ENCODE peak calls at places on chromosomes 16 and 17, in four cellular contexts. A is WTC11, Y is K562, X is HepG2. T is an unnamed sample.

GRCh38 chr17:4583796-4584124 is 569 bp upstream of the SMTNL2 start:
- DNase-seq in Y (peak), A (peak), X (no peak), T (peak)

GRCh38 chr16:57029161-57030160 is 40.1 kb downstream of the NLRC5 start:
- DNase-seq in A (no peak), X (no peak), Y (no peak), T (no peak)

GRCh38 chr16:27169511-27170071 is 33.7 kb upstream of the KDM8 start:
- DNase-seq in Y (no peak), X (peak), A (no peak), T (no peak)

GRCh38 chr17:47898246-47898645 is 2.2 kb downstream of the SP2 start:
- DNase-seq in Y (no peak), X (no peak), A (no peak), T (no peak)

GRCh38 chr16:600781-601180 is 10.9 kb downstream of the RAB40C start:
- DNase-seq in A (no peak), X (peak), Y (no peak), T (no peak)

GRCh38 chr17:31740611-31741082 is 118.4 kb downstream of the COPRS start:
- DNase-seq in Y (no peak), A (no peak), X (no peak), T (no peak)

GRCh38 chr16:72481419-72481818 is 309.5 kb upstream of the PMFBP1 start:
- DNase-seq in A (no peak), Y (no peak), X (no peak), T (no peak)

GRCh38 chr17:6066183-6066948 is 3.8 kb upstream of the WSCD1 start:
- DNase-seq in Y (no peak), A (no peak), X (no peak), T (no peak)

GRCh38 chr17:82216301-82217119 is 3.9 kb upstream of the CCDC57 start:
- DNase-seq in A (no peak), X (peak), Y (no peak), T (no peak)

GRCh38 chr16:72285324-72285723 is 113.4 kb upstream of the PMFBP1 start:
- DNase-seq in A (peak), Y (no peak), X (no peak), T (no peak)

GRCh38 chr16:89442588-89442987 is 47.8 kb downstream of the ANKRD11 start:
- DNase-seq in Y (no peak), X (no peak), A (no peak), T (no peak)

GRCh38 chr16:79601092-79601977 is 798 bp upstream of the MAF start:
- DNase-seq in X (peak), A (peak), Y (no peak), T (no peak)
- TF ChIP-seq ELF4 in X (no peak), A (no peak), Y (no peak), T (no peak)

GRCh38 chr17:70080541-70081347 is 5.7 kb downstream of the KCNJ16 start:
- DNase-seq in A (no peak), Y (no peak), X (no peak), T (no peak)
- TF ChIP-seq ELF4 in A (no peak), Y (no peak), X (no peak), T (no peak)

DNA sequence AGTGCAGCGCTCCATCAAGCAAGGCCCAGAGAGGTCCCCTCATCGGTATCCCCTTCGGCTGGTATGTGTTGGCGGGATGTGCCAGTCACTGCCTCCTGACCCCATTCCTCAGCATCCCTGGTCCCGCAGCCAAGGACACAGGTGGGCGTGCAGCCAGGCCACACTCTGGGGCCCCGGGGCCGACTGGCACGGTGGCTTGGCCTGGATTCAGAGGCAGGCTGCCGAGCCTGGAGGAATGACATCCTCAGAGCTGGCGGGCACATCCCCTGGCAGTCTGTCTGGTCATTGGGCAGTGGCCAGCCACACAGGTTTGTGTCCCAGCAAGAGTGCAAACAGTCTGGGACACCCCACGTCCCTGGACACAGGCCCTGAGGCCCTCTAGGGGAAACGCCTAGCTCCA is 111.1 kb downstream of the SDK2 start:
- DNase-seq in X (no peak), Y (no peak), A (no peak), T (no peak)
- TF ChIP-seq ELF4 in X (no peak), Y (no peak), A (no peak), T (no peak)

GRCh38 chr16:17412221-17412620 is 58.5 kb downstream of the XYLT1 start:
- DNase-seq in X (no peak), Y (no peak), A (no peak), T (no peak)
- TF ChIP-seq ELF4 in X (no peak), Y (no peak), A (no peak), T (no peak)

GRCh38 chr17:49242813-49243212 is 12.2 kb upstream of the PHOSPHO1 start:
- DNase-seq in Y (no peak), A (no peak), X (no peak), T (no peak)

GRCh38 chr17:49241040-49241439 is 10.5 kb upstream of the PHOSPHO1 start:
- DNase-seq in X (no peak), Y (no peak), A (no peak), T (no peak)

GRCh38 chr17:49239963-49240362 is 9.4 kb upstream of the PHOSPHO1 start:
- DNase-seq in X (no peak), A (no peak), Y (no peak), T (no peak)

GRCh38 chr17:49240619-49241018 is 10.0 kb upstream of the PHOSPHO1 start:
- DNase-seq in A (no peak), X (no peak), Y (no peak), T (no peak)

DNA sequence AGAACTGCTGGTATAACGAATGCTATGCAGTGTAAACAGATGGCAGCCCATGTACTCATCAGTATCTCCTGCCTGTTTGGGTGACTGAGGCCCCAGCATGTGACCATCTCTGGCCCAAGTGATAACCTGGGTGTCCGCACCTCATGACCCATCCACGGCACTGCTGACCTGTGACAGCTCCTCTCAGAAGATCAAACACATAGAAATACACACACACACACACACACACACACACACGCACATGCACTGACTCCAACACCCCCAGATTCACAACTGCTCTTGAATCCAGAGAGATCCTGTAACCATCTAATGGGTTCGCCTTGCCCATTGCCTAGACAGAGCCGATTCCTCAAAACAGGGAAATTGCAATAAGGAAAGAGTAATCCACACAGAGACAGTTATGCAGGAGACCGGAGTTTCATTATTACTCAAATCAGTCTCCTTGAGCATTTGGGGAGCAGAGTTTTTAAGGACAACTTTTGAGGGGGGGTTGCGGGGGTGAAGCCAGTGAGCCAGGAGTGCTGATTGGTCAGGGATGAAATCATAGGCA is 11.3 kb upstream of the PHOSPHO1 start:
- DNase-seq in Y (peak), X (no peak), A (no peak), T (no peak)
- TF ChIP-seq ELF4 in Y (peak), X (no peak), A (no peak), T (no peak)

DNA sequence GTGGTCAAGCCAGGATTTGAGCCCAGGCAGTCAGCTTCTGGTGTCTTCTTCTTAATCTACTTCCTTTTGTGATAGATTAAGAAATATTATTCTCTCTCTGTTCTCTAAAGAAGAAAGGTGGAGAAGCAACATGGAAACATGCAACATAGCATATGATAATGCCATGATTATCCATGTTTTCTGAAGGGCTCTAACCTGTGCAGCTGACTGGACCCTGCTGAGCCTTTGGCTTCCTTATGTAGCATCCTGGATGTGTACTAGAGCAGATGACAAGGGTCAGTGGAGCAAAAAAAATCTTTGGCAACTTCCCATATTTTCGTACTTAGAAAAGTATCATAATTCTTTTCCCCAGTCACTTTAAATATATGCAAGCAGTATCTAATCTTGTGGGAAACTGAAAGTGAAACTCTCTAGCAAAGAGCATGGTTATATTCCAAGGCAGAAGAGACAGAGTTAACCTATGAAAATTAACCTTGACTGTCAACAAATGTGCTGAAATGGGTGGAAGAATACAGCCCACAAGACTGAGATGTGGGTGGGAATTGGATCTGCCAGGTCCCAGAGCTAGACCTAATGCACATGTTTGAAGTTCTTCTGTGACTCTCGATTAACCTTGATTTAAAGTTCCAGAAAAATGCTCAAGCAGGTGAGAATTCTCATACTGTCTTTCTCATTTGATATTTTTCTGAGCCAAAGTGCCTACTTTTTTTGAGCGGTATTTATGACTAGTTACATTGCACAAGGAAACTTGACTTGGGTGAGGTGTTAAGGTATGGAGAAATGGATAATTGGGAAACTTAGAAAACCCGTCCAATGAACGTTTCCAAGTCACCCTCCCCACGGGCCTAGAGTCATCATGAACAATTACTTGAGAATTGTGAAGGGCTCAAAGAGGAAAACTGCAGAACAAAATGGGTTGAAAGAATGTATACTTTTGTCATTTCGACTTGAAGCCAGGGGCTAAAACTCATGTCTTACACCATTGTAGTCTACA is 248.6 kb downstream of the FTO start:
- DNase-seq in Y (no peak), X (no peak), A (no peak), T (no peak)
- TF ChIP-seq ELF4 in Y (no peak), X (no peak), A (no peak), T (no peak)

GRCh38 chr17:73940511-73940910 is 263.0 kb upstream of the RPL38 start:
- DNase-seq in A (no peak), Y (no peak), X (no peak), T (no peak)

GRCh38 chr17:73936908-73937627 is 266.4 kb upstream of the RPL38 start:
- DNase-seq in X (peak), A (no peak), Y (no peak), T (no peak)

GRCh38 chr17:73941919-73942530 is 261.5 kb upstream of the RPL38 start:
- DNase-seq in X (no peak), A (no peak), Y (no peak), T (no peak)

GRCh38 chr17:73938706-73939105 is 264.8 kb upstream of the RPL38 start:
- DNase-seq in X (no peak), A (no peak), Y (no peak), T (no peak)

DNA sequence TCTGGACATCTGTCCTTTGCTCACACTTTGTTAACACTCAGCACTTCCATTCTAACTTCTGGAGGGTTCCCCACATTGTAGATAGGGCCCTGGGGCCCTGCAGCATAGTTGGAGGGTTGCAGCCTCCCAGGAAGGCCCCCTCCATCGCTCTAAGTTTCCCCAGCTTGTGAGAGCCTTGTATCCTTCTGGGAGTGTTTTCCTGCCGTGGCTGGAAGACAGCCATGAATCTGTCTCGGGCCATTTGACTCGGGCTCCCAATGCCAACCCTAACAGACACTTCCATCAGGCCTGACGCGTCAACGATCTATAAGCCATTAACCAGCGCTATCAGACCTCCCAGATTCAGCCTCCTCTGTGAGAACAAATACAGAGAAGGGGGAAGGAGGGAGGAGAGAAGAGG is 263.7 kb upstream of the RPL38 start:
- DNase-seq in Y (no peak), X (no peak), A (no peak), T (no peak)
- TF ChIP-seq ELF4 in Y (no peak), X (no peak), A (no peak), T (no peak)

DNA sequence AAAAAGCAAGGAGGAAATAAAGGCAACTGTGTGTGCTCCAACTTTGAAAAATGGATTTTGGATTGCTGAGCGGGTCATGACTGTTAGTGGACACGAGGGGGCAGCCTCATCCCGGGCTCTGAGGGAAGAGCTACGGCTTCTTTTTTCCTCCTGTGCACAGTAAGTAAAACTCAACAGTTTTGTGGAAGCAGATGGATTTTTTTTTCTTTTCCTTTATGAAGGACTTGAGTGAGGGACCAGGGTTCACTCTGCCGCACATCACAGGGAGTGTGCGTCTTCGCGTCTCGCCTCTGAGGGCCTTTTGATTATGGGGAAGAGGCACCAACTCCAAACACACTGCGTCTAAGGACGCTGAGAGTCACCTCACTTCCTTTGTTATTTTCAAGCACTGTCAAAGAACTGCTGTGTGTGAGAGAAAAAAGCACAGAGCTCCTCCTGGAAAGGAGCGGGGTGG is 80.3 kb upstream of the GOT2 start:
- DNase-seq in A (peak), X (peak), Y (peak), T (peak)
- TF ChIP-seq ELF4 in A (no peak), X (no peak), Y (no peak), T (no peak)

DNA sequence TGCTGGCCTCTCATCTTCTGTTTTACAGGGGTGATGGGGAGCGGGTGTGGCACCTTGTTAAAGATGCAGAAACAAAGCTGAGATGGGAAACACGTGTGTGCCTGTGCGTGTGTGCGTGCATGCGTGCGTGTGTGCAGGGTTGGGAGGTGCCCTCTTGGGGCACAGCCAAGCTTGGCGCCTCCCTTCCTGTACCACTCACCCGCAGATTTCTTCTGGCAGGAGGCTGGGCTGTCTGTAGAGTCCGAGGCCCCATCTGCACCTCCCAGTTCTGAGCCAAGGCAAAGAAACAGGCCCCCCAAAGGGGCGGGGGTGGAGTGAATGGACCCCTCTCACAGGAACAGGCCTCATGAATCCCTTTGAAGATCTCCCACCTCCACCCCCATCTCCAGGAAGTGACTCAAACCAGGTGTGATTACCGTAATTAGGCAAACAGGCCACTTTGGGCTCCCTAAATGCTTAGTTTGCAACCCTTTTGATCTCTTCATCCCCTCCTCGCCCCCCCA is 20.9 kb downstream of the TNS4 start:
- DNase-seq in A (no peak), Y (no peak), X (peak), T (no peak)
- TF ChIP-seq ELF4 in A (no peak), Y (no peak), X (no peak), T (no peak)

DNA sequence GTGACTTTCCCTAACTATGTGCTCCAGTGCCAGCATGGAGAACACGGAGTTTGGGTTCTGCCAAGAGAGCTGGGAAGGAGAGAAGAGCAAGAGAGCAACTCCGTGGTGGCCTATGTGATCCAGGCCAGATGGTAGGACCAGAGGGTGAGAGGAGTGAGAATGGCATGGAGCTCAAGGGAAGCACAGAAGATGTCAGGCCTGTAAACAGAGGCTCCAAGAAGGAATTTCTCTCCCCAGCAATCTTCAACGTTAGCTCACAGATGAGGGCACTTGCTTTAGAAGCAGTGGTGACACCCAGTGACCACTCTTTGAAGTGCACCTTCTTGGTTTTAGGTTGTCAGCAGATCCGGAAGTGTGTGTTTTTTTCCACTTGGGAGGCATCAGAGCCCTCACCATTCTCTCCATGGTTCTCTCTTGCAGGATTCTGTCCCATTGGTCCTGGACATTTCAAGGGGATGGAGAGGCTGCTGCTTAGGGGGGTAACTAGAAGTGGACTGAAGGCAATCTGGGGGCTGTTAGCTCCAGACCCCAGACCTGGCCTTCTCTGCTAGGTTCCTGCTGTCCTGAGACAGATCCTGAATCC is 18.1 kb upstream of the TMEM98 start:
- DNase-seq in A (peak), X (peak), Y (peak), T (peak)
- TF ChIP-seq ELF4 in A (no peak), X (no peak), Y (peak), T (no peak)

T was measured in HEK293T.